ENCODE peak calls at places on chromosome 20, in eight cellular contexts. J is adrenal gland, V is GM19239, H is heart left ventricle, Q is DMS 273 treated with DMSO at 0.1 percent for 48 hours, I is T-cell, D is KBM-7, K is nucleus accumbens. U is an unnamed sample.

GRCh38 chr20:8662433-8662954 is 406.4 kb upstream of the PLCB4 start:
- DNase-seq in J (no peak), V (no peak), H (no peak), Q (no peak), I (no peak), D (peak), K (no peak), U (no peak)

GRCh38 chr20:39576786-39577185 is 614.6 kb downstream of the DHX35 start:
- DNase-seq in J (no peak), V (no peak), H (no peak), Q (no peak), I (no peak), D (no peak), K (no peak), U (no peak)

GRCh38 chr20:36569847-36570429 is 3.5 kb upstream of the TGIF2 start:
- DNase-seq in J (no peak), V (no peak), H (no peak), Q (no peak), I (no peak), D (peak), K (no peak), U (peak)

GRCh38 chr20:49203011-49203410 is 14.9 kb upstream of the STAU1 start:
- DNase-seq in J (no peak), V (no peak), H (no peak), Q (no peak), I (no peak), D (no peak), K (no peak), U (no peak)

GRCh38 chr20:4465855-4466545 is 255.7 kb upstream of the PRND start:
- DNase-seq in J (no peak), V (no peak), H (no peak), Q (no peak), I (no peak), D (no peak), K (no peak), U (no peak)

GRCh38 chr20:38600057-38600456 is 1.6 kb upstream of the ARHGAP40 start:
- DNase-seq in J (no peak), V (no peak), H (no peak), Q (no peak), I (no peak), D (no peak), K (no peak), U (no peak)

GRCh38 chr20:51667002-51667408 is 101.2 kb downstream of the ATP9A start:
- DNase-seq in J (no peak), V (no peak), H (no peak), Q (no peak), I (no peak), D (no peak), K (no peak), U (no peak)

GRCh38 chr20:513429-513828 is 30.2 kb downstream of the CSNK2A1 start:
- DNase-seq in J (no peak), V (no peak), H (no peak), Q (no peak), I (no peak), D (no peak), K (no peak), U (no peak)

GRCh38 chr20:32455901-32456701 is 98.0 kb downstream of the ASXL1 start:
- DNase-seq in J (no peak), V (no peak), H (no peak), Q (no peak), I (no peak), D (no peak), K (no peak), U (no peak)

GRCh38 chr20:18523066-18523465 is 15.3 kb downstream of the SEC23B start:
- DNase-seq in J (no peak), V (no peak), H (no peak), Q (no peak), I (no peak), D (no peak), K (no peak), U (no peak)

GRCh38 chr20:9059931-9060330 is 9.0 kb upstream of the PLCB4 start:
- DNase-seq in J (no peak), V (no peak), H (no peak), Q (no peak), I (no peak), D (no peak), K (no peak), U (no peak)

GRCh38 chr20:37151529-37151928 is 27.6 kb upstream of the RPN2 start:
- DNase-seq in J (no peak), V (no peak), H (no peak), Q (no peak), I (no peak), D (no peak), K (no peak), U (no peak)

GRCh38 chr20:23228912-23229311 is 121.7 kb upstream of the NXT1 start:
- DNase-seq in J (no peak), V (no peak), H (no peak), Q (no peak), I (no peak), D (no peak), K (no peak), U (no peak)

GRCh38 chr20:25188218-25188617 is 7.3 kb upstream of the ENTPD6 start:
- DNase-seq in J (no peak), V (no peak), H (no peak), Q (no peak), I (no peak), D (no peak), K (no peak), U (no peak)

GRCh38 chr20:19952392-19952791 is 64.8 kb upstream of the NAA20 start:
- DNase-seq in J (no peak), V (no peak), H (no peak), Q (no peak), I (no peak), D (no peak), K (no peak), U (no peak)

GRCh38 chr20:17419459-17419858 is 111.7 kb downstream of the BFSP1 start:
- DNase-seq in J (no peak), V (no peak), H (no peak), Q (no peak), I (no peak), D (no peak), K (no peak), U (no peak)

GRCh38 chr20:25042531-25043498 is 15.1 kb downstream of the ACSS1 start:
- DNase-seq in J (peak), V (peak), H (peak), Q (no peak), I (peak), D (peak), K (no peak), U (no peak)

GRCh38 chr20:62822788-62823651 is 6.2 kb downstream of the COL9A3 start:
- DNase-seq in J (peak), V (peak), H (no peak), Q (peak), I (no peak), D (peak), K (no peak), U (peak)

GRCh38 chr20:36847009-36847709 is 28.8 kb upstream of the TLDC2 start:
- DNase-seq in J (peak), V (no peak), H (peak), Q (no peak), I (no peak), D (no peak), K (peak), U (no peak)

GRCh38 chr20:47818466-47818865 is 33.2 kb upstream of the SULF2 start:
- DNase-seq in J (no peak), V (no peak), H (no peak), Q (no peak), I (no peak), D (no peak), K (no peak), U (no peak)

GRCh38 chr20:60528141-60528540 is 569.9 kb downstream of the CDH26 start:
- DNase-seq in J (no peak), V (no peak), H (no peak), Q (no peak), I (no peak), D (no peak), K (no peak), U (no peak)

GRCh38 chr20:22667198-22667597 is 82.8 kb upstream of the FOXA2 start:
- DNase-seq in J (no peak), V (no peak), H (no peak), Q (no peak), I (no peak), D (no peak), K (no peak), U (no peak)

GRCh38 chr20:2305946-2306345 is 10.1 kb downstream of the TGM3 start:
- DNase-seq in J (no peak), V (no peak), H (no peak), Q (no peak), I (no peak), D (no peak), K (no peak), U (no peak)

GRCh38 chr20:2109425-2110210 is 8.0 kb downstream of the STK35 start:
- DNase-seq in J (peak), V (no peak), H (peak), Q (no peak), I (no peak), D (no peak), K (no peak), U (no peak)

GRCh38 chr20:20663841-20664240 is 48.6 kb downstream of the RALGAPA2 start:
- DNase-seq in J (no peak), V (no peak), H (no peak), Q (no peak), I (no peak), D (no peak), K (no peak), U (no peak)

GRCh38 chr20:61935926-61936700 is 129.6 kb downstream of the TAF4 start:
- DNase-seq in J (peak), V (no peak), H (peak), Q (no peak), I (no peak), D (no peak), K (no peak), U (no peak)

GRCh38 chr20:36848078-36848660 is 27.8 kb upstream of the TLDC2 start:
- DNase-seq in J (peak), V (no peak), H (peak), Q (no peak), I (no peak), D (no peak), K (peak), U (no peak)

GRCh38 chr20:58886546-58886945 is 34.0 kb downstream of the GNAS start:
- DNase-seq in J (no peak), V (peak), H (no peak), Q (no peak), I (no peak), D (no peak), K (no peak), U (no peak)

GRCh38 chr20:1854246-1854645 is 41.0 kb upstream of the SIRPA start:
- DNase-seq in J (no peak), V (no peak), H (no peak), Q (no peak), I (no peak), D (no peak), K (no peak), U (no peak)

GRCh38 chr20:10864076-10864672 is 190.4 kb upstream of the JAG1 start:
- DNase-seq in J (no peak), V (no peak), H (peak), Q (no peak), I (no peak), D (no peak), K (no peak), U (peak)

GRCh38 chr20:49741940-49742339 is 28.3 kb upstream of the B4GALT5 start:
- DNase-seq in J (no peak), V (no peak), H (no peak), Q (no peak), I (no peak), D (no peak), K (peak), U (no peak)

GRCh38 chr20:51695574-51696303 is 72.5 kb downstream of the ATP9A start:
- DNase-seq in J (no peak), V (no peak), H (no peak), Q (no peak), I (no peak), D (peak), K (no peak), U (no peak)